ENCODE peak calls at places on chromosomes 12 and 14, in ten cellular contexts. G is aorta, B is upper lobe of left lung, Q is fibroblast of lung, W is body of pancreas, N is adrenal gland, O is transverse colon, U is IMR-90, F is endodermal cell, K is GM23338. E is an unnamed sample. For H3K36me3, the result is how much of the 10 kb centered on the place peaks cover.

GRCh38 chr12:120439646-120440247 is 1.8 kb downstream of the COX6A1 start:
- DNase-seq in G (no peak), B (no peak), Q (peak), W (peak), N (peak), O (peak), U (peak), F (peak), K (peak), E (peak)

GRCh38 chr12:93126069-93126474 is 197.0 kb upstream of the EEA1 start:
- DNase-seq in G (no peak), B (no peak), Q (no peak), W (no peak), N (no peak), O (no peak), U (no peak), F (no peak), K (no peak), E (no peak)

GRCh38 chr12:42810006-42810405 is 220.5 kb upstream of the PRICKLE1 start:
- DNase-seq in G (no peak), B (no peak), Q (peak), W (no peak), N (no peak), O (no peak), U (no peak), F (no peak), K (no peak), E (no peak)

GRCh38 chr12:122891661-122892525 is 4.0 kb downstream of the VPS37B start:
- DNase-seq in G (no peak), B (no peak), Q (peak), W (no peak), N (peak), O (no peak), U (peak), F (peak), K (peak), E (no peak)

GRCh38 chr14:100542619-100543205 is 44.5 kb downstream of the BEGAIN start:
- DNase-seq in G (peak), B (peak), Q (no peak), W (no peak), N (no peak), O (no peak), U (no peak), F (no peak), K (no peak), E (no peak)

GRCh38 chr12:124510301-124510970 is 57.0 kb downstream of the NCOR2 start:
- DNase-seq in G (peak), B (no peak), Q (no peak), W (peak), N (no peak), O (peak), U (no peak), F (peak), K (peak), E (no peak)

GRCh38 chr14:106843951-106844483 is 1317.6 kb downstream of the TMEM121 start:
- DNase-seq in G (no peak), B (no peak), Q (no peak), W (peak), N (peak), O (peak), U (no peak), F (no peak), K (no peak), E (no peak)

GRCh38 chr12:40137252-40137651 is 31.4 kb upstream of the SLC2A13 start:
- DNase-seq in G (no peak), B (no peak), Q (no peak), W (peak), N (no peak), O (no peak), U (peak), F (no peak), K (no peak), E (no peak)

GRCh38 chr12:29743072-29743471 is 40.7 kb downstream of the TMTC1 start:
- DNase-seq in G (no peak), B (no peak), Q (no peak), W (no peak), N (no peak), O (no peak), U (no peak), F (no peak), K (no peak), E (no peak)

GRCh38 chr14:21860172-21860571 is 186.6 kb upstream of the OR4E1 start:
- DNase-seq in G (no peak), B (no peak), Q (no peak), W (no peak), N (no peak), O (no peak), U (no peak), F (peak), K (peak), E (no peak)

GRCh38 chr14:24251880-24252288 is 9.5 kb upstream of the TINF2 start:
- DNase-seq in G (no peak), B (no peak), Q (peak), W (no peak), N (no peak), O (no peak), U (peak), F (peak), K (peak), E (no peak)

GRCh38 chr12:128609861-128610260 is 213.9 kb downstream of the SLC15A4 start:
- DNase-seq in G (no peak), B (no peak), Q (no peak), W (no peak), N (no peak), O (no peak), U (no peak), F (peak), K (no peak), E (no peak)

GRCh38 chr14:95516554-95517209 is at the start of gene SYNE3:
- DNase-seq in G (peak), B (peak), Q (no peak), W (no peak), N (peak), O (peak), U (no peak), F (peak), K (peak), E (peak)

GRCh38 chr14:34113051-34113511 is 162.2 kb upstream of the EGLN3 start:
- DNase-seq in G (no peak), B (no peak), Q (peak), W (no peak), N (no peak), O (no peak), U (peak), F (no peak), K (no peak), E (no peak)

GRCh38 chr14:70754989-70755388 is 54.3 kb downstream of the MAP3K9 start:
- DNase-seq in G (no peak), B (no peak), Q (peak), W (peak), N (no peak), O (no peak), U (no peak), F (peak), K (no peak), E (no peak)

GRCh38 chr12:92649511-92650227 is 53.1 kb upstream of the PLEKHG7 start:
- DNase-seq in G (no peak), B (no peak), Q (peak), W (peak), N (peak), O (peak), U (peak), F (peak), K (peak), E (peak)

GRCh38 chr14:102140027-102140749 is 491 bp downstream of the WDR20 start:
- DNase-seq in G (peak), B (peak), Q (peak), W (peak), N (peak), O (peak), U (no peak), F (peak), K (peak), E (peak)

GRCh38 chr14:104928391-104929133 is 3.9 kb downstream of the PLD4 start:
- DNase-seq in G (peak), B (peak), Q (no peak), W (no peak), N (no peak), O (no peak), U (no peak), F (no peak), K (no peak), E (no peak)

GRCh38 chr14:31950331-31950730 is 126.8 kb upstream of the ARHGAP5 start:
- DNase-seq in G (no peak), B (no peak), Q (no peak), W (no peak), N (no peak), O (no peak), U (no peak), F (no peak), K (no peak), E (no peak)

GRCh38 chr12:49587174-49587908 is 18.1 kb downstream of the FAM186B start:
- DNase-seq in G (no peak), B (no peak), Q (no peak), W (no peak), N (no peak), O (no peak), U (no peak), F (no peak), K (peak), E (no peak)

GRCh38 chr12:7460375-7461259 is 16.7 kb upstream of the CD163L1 start:
- DNase-seq in G (no peak), B (no peak), Q (peak), W (peak), N (peak), O (peak), U (peak), F (peak), K (peak), E (peak)

GRCh38 chr14:30971586-30971985 is 53.9 kb upstream of the AP4S1 start:
- DNase-seq in G (no peak), B (no peak), Q (peak), W (no peak), N (no peak), O (no peak), U (no peak), F (no peak), K (no peak), E (no peak)

GRCh38 chr12:126547905-126548304 is 1482.7 kb downstream of the AACS start:
- DNase-seq in G (no peak), B (no peak), Q (peak), W (no peak), N (no peak), O (no peak), U (no peak), F (no peak), K (no peak), E (no peak)

GRCh38 chr14:23069413-23069806 is 12.1 kb upstream of the CDH24 start:
- DNase-seq in G (no peak), B (no peak), Q (no peak), W (no peak), N (no peak), O (no peak), U (no peak), F (no peak), K (no peak), E (no peak)

GRCh38 chr12:65189028-65189718 is 19.8 kb downstream of the LEMD3 start:
- DNase-seq in G (no peak), B (no peak), Q (no peak), W (no peak), N (no peak), O (no peak), U (no peak), F (no peak), K (no peak), E (no peak)

DNA sequence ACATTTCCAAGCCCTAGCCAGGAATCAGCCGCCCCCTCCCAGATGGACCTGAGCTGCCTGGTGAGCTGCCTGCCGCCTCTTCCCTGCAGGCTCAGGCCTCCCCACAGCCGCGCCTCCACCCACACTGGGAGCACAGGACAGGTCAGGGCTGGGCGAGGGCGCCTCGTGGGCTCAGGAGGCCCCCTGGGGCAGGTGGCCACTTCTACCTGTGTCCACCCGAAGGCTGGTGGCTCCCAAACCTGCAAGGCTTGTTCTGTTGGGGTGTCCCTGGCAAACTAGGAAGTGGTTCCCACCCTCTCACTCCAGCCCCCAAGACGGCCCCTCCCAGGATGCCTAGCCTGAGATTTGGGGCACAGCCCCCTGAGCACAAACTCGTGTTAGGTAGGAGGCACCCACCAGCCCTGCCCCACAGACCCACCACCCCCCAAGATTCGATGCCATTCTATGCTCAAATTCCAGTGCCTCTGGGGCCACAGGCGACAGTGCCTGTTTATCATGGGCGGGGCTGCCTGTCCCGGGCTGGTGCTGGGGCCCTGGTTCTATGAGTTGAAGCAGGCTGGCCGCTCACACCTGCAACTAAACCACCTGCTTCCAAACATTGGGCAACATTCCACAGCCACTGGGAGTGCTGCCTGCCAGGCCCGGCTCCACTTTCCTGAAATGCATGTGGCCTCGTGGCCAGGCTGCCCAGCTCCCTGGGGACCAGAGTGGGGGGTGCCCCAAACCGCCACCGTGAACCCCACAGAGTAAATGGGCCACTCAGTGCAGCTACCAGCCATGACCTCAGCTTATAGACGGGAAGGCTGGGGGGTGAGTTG is 6.8 kb downstream of the MMP17 start:
- DNase-seq in G (peak), B (peak), Q (no peak), W (no peak), N (no peak), O (peak), U (no peak), F (no peak), K (no peak), E (no peak)
- H3K4me3 ChIP-seq in G (no peak), B (no peak), Q (no peak), W (no peak), N (no peak), O (no peak), U (no peak), F (no peak), K (no peak), E (no peak)

DNA sequence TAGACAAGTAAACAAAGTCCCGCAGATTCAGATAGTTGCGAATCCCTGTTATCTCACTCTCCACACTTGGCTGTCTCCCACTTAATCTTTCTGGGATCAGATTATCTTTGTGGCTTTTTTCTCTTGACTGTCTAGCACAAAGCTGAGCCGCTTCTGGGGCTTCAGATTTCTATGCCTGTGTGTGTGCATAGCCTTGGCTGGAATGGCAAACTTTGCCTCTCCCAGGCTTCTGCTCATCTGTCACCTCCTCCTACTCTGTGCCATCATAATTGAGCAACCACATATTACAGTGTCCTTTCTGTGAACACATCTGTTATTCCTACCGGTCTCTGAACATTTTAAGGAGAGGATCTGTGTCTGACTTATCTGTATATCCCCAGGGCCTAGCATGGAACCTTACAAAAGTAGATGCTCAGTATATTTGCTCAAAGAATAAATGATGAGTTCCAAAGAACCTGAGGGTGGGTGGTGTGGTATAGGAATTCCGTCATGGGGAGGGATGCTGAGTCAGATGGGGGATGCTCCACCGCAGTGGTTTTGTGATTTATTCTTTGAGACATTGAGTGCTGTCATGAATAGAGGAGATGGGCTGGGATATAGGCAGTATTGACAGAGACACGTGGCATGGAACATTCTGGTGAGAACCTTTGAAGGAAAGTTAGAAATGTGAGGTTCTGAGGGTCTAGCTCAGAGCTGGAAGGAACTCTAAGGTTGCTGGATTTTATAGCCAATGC is 28.6 kb downstream of the RGS6 start:
- DNase-seq in G (no peak), B (no peak), Q (no peak), W (no peak), N (no peak), O (no peak), U (no peak), F (no peak), K (no peak), E (no peak)
- H3K36me3 ChIP-seq in G (under half), B (under half), Q (under half), W (under half), N (under half), O (under half), U (under half), F (under half), K (under half), E (under half)

DNA sequence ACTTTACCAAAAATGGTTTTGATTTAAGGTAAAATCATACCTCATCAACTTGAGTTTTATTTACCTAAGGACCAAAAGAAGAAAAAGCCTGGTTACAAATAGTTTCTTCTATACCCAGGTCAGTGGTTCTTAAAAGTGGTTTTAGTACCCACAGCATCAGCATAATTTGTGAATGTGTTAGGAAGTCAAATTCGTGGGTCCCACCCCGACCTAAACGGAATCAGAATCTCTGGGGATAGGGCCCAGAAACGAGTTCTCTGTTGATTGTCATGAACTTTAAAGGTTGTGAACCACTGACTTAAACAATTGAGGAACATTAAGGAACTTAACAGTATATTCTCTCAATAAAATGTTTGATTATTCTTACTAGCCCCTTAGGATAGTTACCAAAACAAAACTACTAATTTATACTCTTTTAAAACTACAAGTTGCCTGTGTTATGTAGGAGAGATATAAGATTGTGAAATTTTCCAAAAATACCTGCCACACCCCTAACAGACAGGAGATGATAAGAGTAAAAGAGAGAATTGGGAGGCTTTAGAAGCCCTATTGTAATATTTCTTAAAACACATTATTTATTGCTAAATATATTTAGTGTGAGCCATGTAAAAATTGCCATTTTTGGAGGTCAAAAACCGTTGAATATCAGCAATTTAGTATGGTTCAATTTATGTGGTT is 669 bp upstream of the SLC25A21 start:
- DNase-seq in G (no peak), B (no peak), Q (no peak), W (no peak), N (no peak), O (no peak), U (no peak), F (no peak), K (no peak), E (no peak)
- H3K4me3 ChIP-seq in G (peak), B (peak), Q (peak), W (no peak), N (no peak), O (peak), U (peak), F (peak), K (peak), E (no peak)

DNA sequence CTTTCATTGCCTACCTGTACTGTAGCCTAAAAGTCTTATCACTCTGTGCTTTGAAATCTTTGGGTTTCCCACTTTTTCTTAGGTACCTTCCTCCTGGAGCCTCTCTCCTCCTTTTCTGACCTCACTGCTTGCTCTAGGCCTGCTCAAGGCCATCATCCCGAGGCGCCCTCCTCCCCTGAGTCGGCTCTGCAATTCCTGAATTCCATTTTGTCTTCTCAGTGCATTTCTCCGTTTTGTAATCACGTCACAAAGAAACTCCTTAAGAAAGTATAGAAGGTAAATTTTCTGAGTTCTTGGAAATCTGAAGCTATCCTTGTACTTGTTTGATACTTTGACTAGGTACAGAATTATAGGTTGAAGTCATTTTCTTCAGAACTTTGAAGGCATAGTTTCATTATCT is 25.2 kb downstream of the ZC3H14 start:
- DNase-seq in G (no peak), B (no peak), Q (no peak), W (no peak), N (peak), O (no peak), U (no peak), F (no peak), K (no peak), E (no peak)
- H3K36me3 ChIP-seq in G (under half), B (half or more), Q (under half), W (under half), N (under half), O (under half), U (under half), F (half or more), K (under half), E (under half)